ENCODE peak calls at places on chromosomes 7 and 10, in four cellular contexts. One of them, this sample, is unnamed.

GRCh38 chr10:32143302-32143847 is 87.2 kb upstream of the KIF5B start:
- DNase-seq in GM12878: no peak
- DNase-seq in HepG2: no peak
- DNase-seq in K562: no peak
- DNase-seq in this sample: no peak

GRCh38 chr7:107879400-107880035 is 11.5 kb upstream of the DLD start:
- DNase-seq in GM12878: no peak
- DNase-seq in HepG2: peak
- DNase-seq in K562: peak
- DNase-seq in this sample: peak

GRCh38 chr10:4144802-4145201 is 359.8 kb upstream of the KLF6 start:
- DNase-seq in GM12878: no peak
- DNase-seq in HepG2: no peak
- DNase-seq in K562: no peak
- DNase-seq in this sample: peak

GRCh38 chr10:125238682-125239081 is 78.3 kb upstream of the CTBP2 start:
- DNase-seq in GM12878: no peak
- DNase-seq in HepG2: no peak
- DNase-seq in K562: peak
- DNase-seq in this sample: no peak

GRCh38 chr7:40162516-40162915 is 27.7 kb downstream of the SUGCT start:
- DNase-seq in GM12878: no peak
- DNase-seq in HepG2: no peak
- DNase-seq in K562: no peak
- DNase-seq in this sample: peak

GRCh38 chr7:8190121-8190895 is 71.7 kb downstream of the ICA1 start:
- DNase-seq in GM12878: peak
- DNase-seq in HepG2: peak
- DNase-seq in K562: no peak
- DNase-seq in this sample: peak

GRCh38 chr7:91239171-91239604 is 25.0 kb upstream of the FZD1 start:
- DNase-seq in GM12878: no peak
- DNase-seq in HepG2: no peak
- DNase-seq in K562: no peak
- DNase-seq in this sample: peak

GRCh38 chr7:126569402-126569801 is 683.3 kb downstream of the GRM8 start:
- DNase-seq in GM12878: peak
- DNase-seq in HepG2: no peak
- DNase-seq in K562: no peak
- DNase-seq in this sample: no peak

GRCh38 chr7:37493123-37493522 is 44.5 kb upstream of the ELMO1 start:
- DNase-seq in GM12878: no peak
- DNase-seq in HepG2: no peak
- DNase-seq in K562: no peak
- DNase-seq in this sample: no peak

GRCh38 chr7:129577881-129578462 is 33.5 kb upstream of the NRF1 start:
- DNase-seq in GM12878: no peak
- DNase-seq in HepG2: no peak
- DNase-seq in K562: no peak
- DNase-seq in this sample: no peak

GRCh38 chr7:92485267-92485892 is 7.6 kb upstream of the ERVW-1 start:
- DNase-seq in GM12878: no peak
- DNase-seq in HepG2: no peak
- DNase-seq in K562: no peak
- DNase-seq in this sample: no peak

GRCh38 chr7:6589151-6589828 is 531 bp upstream of the INTS15 start:
- DNase-seq in GM12878: no peak
- DNase-seq in HepG2: no peak
- DNase-seq in K562: no peak
- DNase-seq in this sample: no peak

GRCh38 chr10:63005246-63005645 is 127.9 kb upstream of the NRBF2 start:
- DNase-seq in GM12878: peak
- DNase-seq in HepG2: no peak
- DNase-seq in K562: no peak
- DNase-seq in this sample: no peak

GRCh38 chr10:128530301-128530700 is 404.1 kb upstream of the MKI67 start:
- DNase-seq in GM12878: no peak
- DNase-seq in HepG2: no peak
- DNase-seq in K562: peak
- DNase-seq in this sample: no peak

GRCh38 chr10:72270607-72271281 is 3.0 kb upstream of the DDIT4 start:
- DNase-seq in GM12878: no peak
- DNase-seq in HepG2: no peak
- DNase-seq in K562: no peak
- DNase-seq in this sample: no peak

GRCh38 chr7:34596887-34597286 is 61.1 kb upstream of the NPSR1 start:
- DNase-seq in GM12878: no peak
- DNase-seq in HepG2: peak
- DNase-seq in K562: no peak
- DNase-seq in this sample: no peak

GRCh38 chr10:101120884-101121660 is 10.0 kb upstream of the TLX1 start:
- DNase-seq in GM12878: no peak
- DNase-seq in HepG2: no peak
- DNase-seq in K562: no peak
- DNase-seq in this sample: no peak

GRCh38 chr7:82810558-82811259 is 352.0 kb downstream of the PCLO start:
- DNase-seq in GM12878: no peak
- DNase-seq in HepG2: peak
- DNase-seq in K562: no peak
- DNase-seq in this sample: peak

GRCh38 chr7:13778967-13779366 is 210.5 kb downstream of the ETV1 start:
- DNase-seq in GM12878: no peak
- DNase-seq in HepG2: no peak
- DNase-seq in K562: no peak
- DNase-seq in this sample: peak

GRCh38 chr7:151415375-151416112 is 5.7 kb upstream of the WDR86 start:
- DNase-seq in GM12878: no peak
- DNase-seq in HepG2: peak
- DNase-seq in K562: no peak
- DNase-seq in this sample: peak

GRCh38 chr10:73991846-73992245 is 6.1 kb upstream of the VCL start:
- DNase-seq in GM12878: no peak
- DNase-seq in HepG2: no peak
- DNase-seq in K562: peak
- DNase-seq in this sample: no peak

GRCh38 chr10:62853710-62854109 is 37.5 kb upstream of the EGR2 start:
- DNase-seq in GM12878: no peak
- DNase-seq in HepG2: no peak
- DNase-seq in K562: no peak
- DNase-seq in this sample: no peak

GRCh38 chr7:116138202-116138801 is 72.0 kb upstream of the TES start:
- DNase-seq in GM12878: no peak
- DNase-seq in HepG2: peak
- DNase-seq in K562: peak
- DNase-seq in this sample: peak

GRCh38 chr7:100583132-100584045 is 2.5 kb downstream of the LRCH4 start:
- DNase-seq in GM12878: peak
- DNase-seq in HepG2: no peak
- DNase-seq in K562: no peak
- DNase-seq in this sample: peak

GRCh38 chr10:14414901-14415300 is 84.2 kb upstream of the FRMD4A start:
- DNase-seq in GM12878: no peak
- DNase-seq in HepG2: no peak
- DNase-seq in K562: no peak
- DNase-seq in this sample: peak

GRCh38 chr7:128358233-128358632 is 3.3 kb downstream of the PRRT4 start:
- DNase-seq in GM12878: no peak
- DNase-seq in HepG2: no peak
- DNase-seq in K562: no peak
- DNase-seq in this sample: no peak

GRCh38 chr10:43386549-43386948 is 15.1 kb downstream of the FXYD4 start:
- DNase-seq in GM12878: no peak
- DNase-seq in HepG2: no peak
- DNase-seq in K562: no peak
- DNase-seq in this sample: no peak

GRCh38 chr7:8963722-8964121 is 530.3 kb downstream of the NXPH1 start:
- DNase-seq in GM12878: no peak
- DNase-seq in HepG2: no peak
- DNase-seq in K562: no peak
- DNase-seq in this sample: no peak

GRCh38 chr7:150788474-150789269 is 11.5 kb downstream of the TMEM176B start:
- DNase-seq in GM12878: no peak
- DNase-seq in HepG2: no peak
- DNase-seq in K562: no peak
- DNase-seq in this sample: peak

GRCh38 chr7:101677421-101678137 is 48.5 kb upstream of the MYL10 start:
- DNase-seq in GM12878: no peak
- DNase-seq in HepG2: no peak
- DNase-seq in K562: peak
- DNase-seq in this sample: peak

GRCh38 chr10:970311-971149 is 17.7 kb upstream of the GTPBP4 start:
- DNase-seq in GM12878: no peak
- DNase-seq in HepG2: peak
- DNase-seq in K562: no peak
- DNase-seq in this sample: no peak

GRCh38 chr10:103564799-103565365 is 71.4 kb downstream of the NEURL1 start:
- DNase-seq in GM12878: no peak
- DNase-seq in HepG2: peak
- DNase-seq in K562: peak
- DNase-seq in this sample: no peak

GRCh38 chr7:137978464-137979237 is 23.2 kb downstream of the CREB3L2 start:
- DNase-seq in GM12878: no peak
- DNase-seq in HepG2: no peak
- DNase-seq in K562: peak
- DNase-seq in this sample: peak

GRCh38 chr7:150948791-150949251 is 29.3 kb downstream of the KCNH2 start:
- DNase-seq in GM12878: no peak
- DNase-seq in HepG2: no peak
- DNase-seq in K562: no peak
- DNase-seq in this sample: no peak

GRCh38 chr10:92204238-92204637 is 86.6 kb downstream of the CPEB3 start:
- DNase-seq in GM12878: no peak
- DNase-seq in HepG2: no peak
- DNase-seq in K562: no peak
- DNase-seq in this sample: no peak

DNA sequence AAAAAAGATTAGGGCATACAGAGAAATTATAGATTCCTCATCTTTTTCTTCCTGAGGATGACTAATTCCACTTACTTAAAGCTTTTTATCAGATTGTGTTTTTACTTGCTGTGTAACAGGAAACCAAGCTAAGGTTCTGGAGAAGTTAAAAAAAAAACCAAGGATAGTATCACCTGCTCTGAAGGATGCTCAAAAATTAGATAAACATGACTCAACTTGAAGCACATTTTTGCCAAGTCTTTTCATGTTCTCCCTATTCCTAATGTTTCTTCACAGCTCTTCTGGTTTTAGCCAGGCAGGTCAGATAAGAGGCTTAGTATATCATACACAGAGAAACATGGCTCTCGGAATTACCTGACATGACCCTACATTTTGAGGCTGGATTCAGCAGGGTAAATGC is 90.3 kb downstream of the CPEB3 start:
- DNase-seq in GM12878: no peak
- DNase-seq in HepG2: no peak
- DNase-seq in K562: no peak
- DNase-seq in this sample: peak
- H3K27ac ChIP-seq in GM12878: no peak
- H3K27ac ChIP-seq in HepG2: no peak
- H3K27ac ChIP-seq in K562: no peak
- H3K27ac ChIP-seq in this sample: no peak

GRCh38 chr7:98955992-98956391 is 77.7 kb downstream of the TRRAP start:
- DNase-seq in GM12878: no peak
- DNase-seq in HepG2: no peak
- DNase-seq in K562: no peak
- DNase-seq in this sample: no peak

GRCh38 chr7:98956937-98957336 is 78.6 kb downstream of the TRRAP start:
- DNase-seq in GM12878: no peak
- DNase-seq in HepG2: no peak
- DNase-seq in K562: no peak
- DNase-seq in this sample: no peak

GRCh38 chr7:98958968-98959367 is 80.6 kb downstream of the TRRAP start:
- DNase-seq in GM12878: no peak
- DNase-seq in HepG2: no peak
- DNase-seq in K562: no peak
- DNase-seq in this sample: no peak

GRCh38 chr7:98956469-98956868 is 78.1 kb downstream of the TRRAP start:
- DNase-seq in GM12878: no peak
- DNase-seq in HepG2: no peak
- DNase-seq in K562: no peak
- DNase-seq in this sample: no peak

DNA sequence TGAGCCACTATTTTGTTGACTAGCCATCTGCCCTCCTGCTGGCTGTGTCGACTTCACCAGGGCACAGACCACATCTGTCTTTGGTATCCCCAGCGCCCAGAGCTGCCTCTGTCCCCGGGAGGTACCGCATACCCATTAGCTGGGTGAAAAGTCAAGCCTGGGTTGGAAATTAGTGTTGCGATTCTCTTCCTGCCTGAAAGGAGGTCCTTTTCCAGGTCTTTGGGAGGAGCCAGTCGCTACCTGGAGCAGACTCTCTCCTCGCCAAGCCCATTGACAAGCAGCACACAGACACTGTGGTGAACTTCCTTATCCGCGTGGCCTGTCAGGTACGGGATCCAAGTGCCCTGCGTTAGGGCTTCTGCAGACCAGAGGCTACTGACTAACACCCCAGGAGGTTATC is 79.4 kb downstream of the TRRAP start:
- DNase-seq in GM12878: no peak
- DNase-seq in HepG2: no peak
- DNase-seq in K562: no peak
- DNase-seq in this sample: no peak
- TF ChIP-seq BHLHE40 in GM12878: no peak
- TF ChIP-seq BHLHE40 in HepG2: no peak
- TF ChIP-seq BHLHE40 in K562: no peak
- TF ChIP-seq BHLHE40 in this sample: no peak

DNA sequence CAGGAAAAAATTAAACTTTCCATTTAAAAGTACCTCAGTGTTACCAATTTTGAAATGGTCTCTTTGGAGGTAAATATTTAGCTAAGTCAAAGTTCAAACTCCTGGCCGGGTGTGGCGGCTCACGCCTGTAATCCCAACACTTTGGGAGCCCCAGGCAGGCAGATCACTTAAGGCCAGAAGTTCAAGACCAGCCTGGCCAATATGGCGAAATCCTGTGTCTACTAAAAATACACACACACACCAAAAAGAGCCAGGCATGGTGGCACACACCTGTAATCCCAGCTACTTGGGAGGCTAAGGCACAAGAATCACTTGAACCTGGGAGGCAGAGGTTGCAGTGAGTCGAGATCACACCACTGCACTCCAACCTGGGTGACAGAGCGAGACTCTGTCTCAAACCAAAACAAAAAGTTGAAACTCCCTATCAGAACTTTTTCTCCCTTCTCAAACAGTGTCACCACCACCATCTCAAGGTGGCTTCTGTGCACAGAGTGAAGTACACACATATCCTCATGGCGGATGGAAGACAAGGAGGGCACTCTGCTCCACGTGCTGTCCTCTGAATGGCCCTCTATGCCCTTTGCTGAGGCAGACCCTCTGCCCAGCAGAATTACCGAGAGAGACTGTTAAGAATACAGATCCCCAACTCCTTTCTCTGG is 11.7 kb upstream of the PIK3CG start:
- DNase-seq in GM12878: no peak
- DNase-seq in HepG2: no peak
- DNase-seq in K562: no peak
- DNase-seq in this sample: no peak
- H3K9ac ChIP-seq in GM12878: no peak
- H3K9ac ChIP-seq in HepG2: no peak
- H3K9ac ChIP-seq in K562: no peak
- H3K9ac ChIP-seq in this sample: no peak

GRCh38 chr7:28068811-28069216 is 111.8 kb downstream of the JAZF1 start:
- DNase-seq in GM12878: no peak
- DNase-seq in HepG2: no peak
- DNase-seq in K562: no peak
- DNase-seq in this sample: peak
- H3K27ac ChIP-seq in GM12878: no peak
- H3K27ac ChIP-seq in HepG2: no peak
- H3K27ac ChIP-seq in K562: no peak
- H3K27ac ChIP-seq in this sample: no peak

This sample was measured in IMR-90.